ENCODE peak calls at places on chromosome 21, in ten cellular contexts. One of them, this sample, is unnamed.

GRCh38 chr21:44992608-44993031 is 52.8 kb downstream of the SLX9 start:
- DNase-seq in CD8-positive, alpha-beta T cell: no peak
- DNase-seq in KG1: no peak
- DNase-seq in activated CD4-positive, alpha-beta T cell treated with anti-CD3 and anti-CD28 coated beads, Interleukin-2, amount 50 U/mL, for 1 hour: no peak
- DNase-seq in stimulated activated CD4-positive, alpha-beta T cell treated with anti-CD3 and anti-CD28 coated beads, Interleukin-4, amount 100 ng/mL, for 1 hour: no peak
- DNase-seq in NCI-H526 treated with DMSO at 0.1 percent for 48 hours: no peak
- DNase-seq in Karpas-422: no peak
- DNase-seq in LHCN-M2: no peak
- DNase-seq in RPMI7951: no peak
- DNase-seq in activated CD4-positive, alpha-beta memory T cell treated with anti-CD3 and anti-CD28 coated beads, Interleukin-2, amount 10 ng/mL, durations not matched to agents 7 days and 5 days: no peak
- DNase-seq in this sample: no peak

GRCh38 chr21:25485914-25486313 is 121.4 kb downstream of the MRPL39 start:
- DNase-seq in RPMI7951: no peak
- DNase-seq in activated CD4-positive, alpha-beta memory T cell treated with anti-CD3 and anti-CD28 coated beads, Interleukin-2, amount 10 ng/mL, durations not matched to agents 7 days and 5 days: no peak
- DNase-seq in KG1: no peak
- DNase-seq in CD8-positive, alpha-beta T cell: no peak
- DNase-seq in stimulated activated CD4-positive, alpha-beta T cell treated with anti-CD3 and anti-CD28 coated beads, Interleukin-4, amount 100 ng/mL, for 1 hour: no peak
- DNase-seq in Karpas-422: no peak
- DNase-seq in NCI-H526 treated with DMSO at 0.1 percent for 48 hours: no peak
- DNase-seq in activated CD4-positive, alpha-beta T cell treated with anti-CD3 and anti-CD28 coated beads, Interleukin-2, amount 50 U/mL, for 1 hour: no peak
- DNase-seq in LHCN-M2: no peak
- DNase-seq in this sample: no peak

GRCh38 chr21:40041446-40041845 is 174.2 kb downstream of the PCP4 start:
- DNase-seq in activated CD4-positive, alpha-beta T cell treated with anti-CD3 and anti-CD28 coated beads, Interleukin-2, amount 50 U/mL, for 1 hour: no peak
- DNase-seq in Karpas-422: no peak
- DNase-seq in CD8-positive, alpha-beta T cell: no peak
- DNase-seq in activated CD4-positive, alpha-beta memory T cell treated with anti-CD3 and anti-CD28 coated beads, Interleukin-2, amount 10 ng/mL, durations not matched to agents 7 days and 5 days: no peak
- DNase-seq in stimulated activated CD4-positive, alpha-beta T cell treated with anti-CD3 and anti-CD28 coated beads, Interleukin-4, amount 100 ng/mL, for 1 hour: no peak
- DNase-seq in NCI-H526 treated with DMSO at 0.1 percent for 48 hours: no peak
- DNase-seq in RPMI7951: no peak
- DNase-seq in LHCN-M2: no peak
- DNase-seq in KG1: no peak
- DNase-seq in this sample: no peak

GRCh38 chr21:46634966-46635323 is 529 bp upstream of the PRMT2 start:
- DNase-seq in NCI-H526 treated with DMSO at 0.1 percent for 48 hours: peak; percentile 82
- DNase-seq in activated CD4-positive, alpha-beta memory T cell treated with anti-CD3 and anti-CD28 coated beads, Interleukin-2, amount 10 ng/mL, durations not matched to agents 7 days and 5 days: no peak
- DNase-seq in activated CD4-positive, alpha-beta T cell treated with anti-CD3 and anti-CD28 coated beads, Interleukin-2, amount 50 U/mL, for 1 hour: no peak
- DNase-seq in stimulated activated CD4-positive, alpha-beta T cell treated with anti-CD3 and anti-CD28 coated beads, Interleukin-4, amount 100 ng/mL, for 1 hour: no peak
- DNase-seq in Karpas-422: peak; percentile 85
- DNase-seq in RPMI7951: peak; percentile 82
- DNase-seq in KG1: peak; percentile 59
- DNase-seq in CD8-positive, alpha-beta T cell: no peak
- DNase-seq in LHCN-M2: peak; percentile 91
- DNase-seq in this sample: no peak

GRCh38 chr21:41767606-41768370 is 936 bp upstream of the RIPK4 start:
- DNase-seq in CD8-positive, alpha-beta T cell: no peak
- DNase-seq in activated CD4-positive, alpha-beta memory T cell treated with anti-CD3 and anti-CD28 coated beads, Interleukin-2, amount 10 ng/mL, durations not matched to agents 7 days and 5 days: no peak
- DNase-seq in RPMI7951: peak; percentile 60
- DNase-seq in NCI-H526 treated with DMSO at 0.1 percent for 48 hours: no peak
- DNase-seq in activated CD4-positive, alpha-beta T cell treated with anti-CD3 and anti-CD28 coated beads, Interleukin-2, amount 50 U/mL, for 1 hour: peak; percentile 14
- DNase-seq in KG1: no peak
- DNase-seq in Karpas-422: no peak
- DNase-seq in LHCN-M2: no peak
- DNase-seq in stimulated activated CD4-positive, alpha-beta T cell treated with anti-CD3 and anti-CD28 coated beads, Interleukin-4, amount 100 ng/mL, for 1 hour: no peak
- DNase-seq in this sample: no peak

GRCh38 chr21:25387665-25388064 is 219.6 kb downstream of the MRPL39 start:
- DNase-seq in NCI-H526 treated with DMSO at 0.1 percent for 48 hours: no peak
- DNase-seq in LHCN-M2: no peak
- DNase-seq in CD8-positive, alpha-beta T cell: no peak
- DNase-seq in KG1: no peak
- DNase-seq in activated CD4-positive, alpha-beta T cell treated with anti-CD3 and anti-CD28 coated beads, Interleukin-2, amount 50 U/mL, for 1 hour: no peak
- DNase-seq in stimulated activated CD4-positive, alpha-beta T cell treated with anti-CD3 and anti-CD28 coated beads, Interleukin-4, amount 100 ng/mL, for 1 hour: no peak
- DNase-seq in RPMI7951: no peak
- DNase-seq in Karpas-422: no peak
- DNase-seq in activated CD4-positive, alpha-beta memory T cell treated with anti-CD3 and anti-CD28 coated beads, Interleukin-2, amount 10 ng/mL, durations not matched to agents 7 days and 5 days: no peak
- DNase-seq in this sample: no peak

GRCh38 chr21:30839304-30839703 is 9.7 kb upstream of the KRTAP7-1 start:
- DNase-seq in activated CD4-positive, alpha-beta T cell treated with anti-CD3 and anti-CD28 coated beads, Interleukin-2, amount 50 U/mL, for 1 hour: peak; percentile 9
- DNase-seq in KG1: no peak
- DNase-seq in Karpas-422: peak; percentile 65
- DNase-seq in stimulated activated CD4-positive, alpha-beta T cell treated with anti-CD3 and anti-CD28 coated beads, Interleukin-4, amount 100 ng/mL, for 1 hour: peak; percentile 49
- DNase-seq in LHCN-M2: no peak
- DNase-seq in RPMI7951: no peak
- DNase-seq in CD8-positive, alpha-beta T cell: no peak
- DNase-seq in activated CD4-positive, alpha-beta memory T cell treated with anti-CD3 and anti-CD28 coated beads, Interleukin-2, amount 10 ng/mL, durations not matched to agents 7 days and 5 days: peak; percentile 34
- DNase-seq in NCI-H526 treated with DMSO at 0.1 percent for 48 hours: no peak
- DNase-seq in this sample: no peak

GRCh38 chr21:28953247-28953646 is 39.4 kb downstream of the LTN1 start:
- DNase-seq in LHCN-M2: no peak
- DNase-seq in activated CD4-positive, alpha-beta T cell treated with anti-CD3 and anti-CD28 coated beads, Interleukin-2, amount 50 U/mL, for 1 hour: no peak
- DNase-seq in CD8-positive, alpha-beta T cell: no peak
- DNase-seq in NCI-H526 treated with DMSO at 0.1 percent for 48 hours: no peak
- DNase-seq in Karpas-422: no peak
- DNase-seq in stimulated activated CD4-positive, alpha-beta T cell treated with anti-CD3 and anti-CD28 coated beads, Interleukin-4, amount 100 ng/mL, for 1 hour: no peak
- DNase-seq in KG1: no peak
- DNase-seq in activated CD4-positive, alpha-beta memory T cell treated with anti-CD3 and anti-CD28 coated beads, Interleukin-2, amount 10 ng/mL, durations not matched to agents 7 days and 5 days: no peak
- DNase-seq in RPMI7951: no peak
- DNase-seq in this sample: no peak

GRCh38 chr21:35014302-35015044 is 34.6 kb downstream of the RUNX1 start:
- DNase-seq in activated CD4-positive, alpha-beta T cell treated with anti-CD3 and anti-CD28 coated beads, Interleukin-2, amount 50 U/mL, for 1 hour: no peak
- DNase-seq in activated CD4-positive, alpha-beta memory T cell treated with anti-CD3 and anti-CD28 coated beads, Interleukin-2, amount 10 ng/mL, durations not matched to agents 7 days and 5 days: no peak
- DNase-seq in LHCN-M2: no peak
- DNase-seq in NCI-H526 treated with DMSO at 0.1 percent for 48 hours: no peak
- DNase-seq in KG1: no peak
- DNase-seq in Karpas-422: no peak
- DNase-seq in CD8-positive, alpha-beta T cell: no peak
- DNase-seq in RPMI7951: peak; percentile 31
- DNase-seq in stimulated activated CD4-positive, alpha-beta T cell treated with anti-CD3 and anti-CD28 coated beads, Interleukin-4, amount 100 ng/mL, for 1 hour: no peak
- DNase-seq in this sample: no peak

GRCh38 chr21:27622636-27623035 is 655.7 kb upstream of the ADAMTS5 start:
- DNase-seq in CD8-positive, alpha-beta T cell: no peak
- DNase-seq in activated CD4-positive, alpha-beta T cell treated with anti-CD3 and anti-CD28 coated beads, Interleukin-2, amount 50 U/mL, for 1 hour: no peak
- DNase-seq in KG1: no peak
- DNase-seq in NCI-H526 treated with DMSO at 0.1 percent for 48 hours: no peak
- DNase-seq in Karpas-422: no peak
- DNase-seq in stimulated activated CD4-positive, alpha-beta T cell treated with anti-CD3 and anti-CD28 coated beads, Interleukin-4, amount 100 ng/mL, for 1 hour: no peak
- DNase-seq in LHCN-M2: no peak
- DNase-seq in RPMI7951: no peak
- DNase-seq in activated CD4-positive, alpha-beta memory T cell treated with anti-CD3 and anti-CD28 coated beads, Interleukin-2, amount 10 ng/mL, durations not matched to agents 7 days and 5 days: no peak
- DNase-seq in this sample: no peak

GRCh38 chr21:45846373-45847160 is 135.0 kb upstream of the COL6A1 start:
- DNase-seq in LHCN-M2: no peak
- DNase-seq in CD8-positive, alpha-beta T cell: no peak
- DNase-seq in KG1: no peak
- DNase-seq in Karpas-422: no peak
- DNase-seq in NCI-H526 treated with DMSO at 0.1 percent for 48 hours: no peak
- DNase-seq in activated CD4-positive, alpha-beta memory T cell treated with anti-CD3 and anti-CD28 coated beads, Interleukin-2, amount 10 ng/mL, durations not matched to agents 7 days and 5 days: no peak
- DNase-seq in activated CD4-positive, alpha-beta T cell treated with anti-CD3 and anti-CD28 coated beads, Interleukin-2, amount 50 U/mL, for 1 hour: no peak
- DNase-seq in stimulated activated CD4-positive, alpha-beta T cell treated with anti-CD3 and anti-CD28 coated beads, Interleukin-4, amount 100 ng/mL, for 1 hour: no peak
- DNase-seq in RPMI7951: no peak
- DNase-seq in this sample: no peak

GRCh38 chr21:46054031-46054430 is 43.9 kb upstream of the COL6A2 start:
- DNase-seq in CD8-positive, alpha-beta T cell: no peak
- DNase-seq in NCI-H526 treated with DMSO at 0.1 percent for 48 hours: no peak
- DNase-seq in KG1: no peak
- DNase-seq in activated CD4-positive, alpha-beta T cell treated with anti-CD3 and anti-CD28 coated beads, Interleukin-2, amount 50 U/mL, for 1 hour: no peak
- DNase-seq in RPMI7951: no peak
- DNase-seq in LHCN-M2: no peak
- DNase-seq in Karpas-422: no peak
- DNase-seq in stimulated activated CD4-positive, alpha-beta T cell treated with anti-CD3 and anti-CD28 coated beads, Interleukin-4, amount 100 ng/mL, for 1 hour: no peak
- DNase-seq in activated CD4-positive, alpha-beta memory T cell treated with anti-CD3 and anti-CD28 coated beads, Interleukin-2, amount 10 ng/mL, durations not matched to agents 7 days and 5 days: no peak
- DNase-seq in this sample: no peak

GRCh38 chr21:46109251-46110221 is 11.6 kb downstream of the COL6A2 start:
- DNase-seq in CD8-positive, alpha-beta T cell: peak; percentile 3
- DNase-seq in LHCN-M2: no peak
- DNase-seq in Karpas-422: peak; percentile 64
- DNase-seq in KG1: no peak
- DNase-seq in RPMI7951: peak; percentile 47
- DNase-seq in NCI-H526 treated with DMSO at 0.1 percent for 48 hours: no peak
- DNase-seq in activated CD4-positive, alpha-beta memory T cell treated with anti-CD3 and anti-CD28 coated beads, Interleukin-2, amount 10 ng/mL, durations not matched to agents 7 days and 5 days: peak; percentile 7
- DNase-seq in activated CD4-positive, alpha-beta T cell treated with anti-CD3 and anti-CD28 coated beads, Interleukin-2, amount 50 U/mL, for 1 hour: no peak
- DNase-seq in stimulated activated CD4-positive, alpha-beta T cell treated with anti-CD3 and anti-CD28 coated beads, Interleukin-4, amount 100 ng/mL, for 1 hour: no peak
- DNase-seq in this sample: no peak

GRCh38 chr21:32083175-32083574 is 195.7 kb downstream of the MIS18A start:
- DNase-seq in LHCN-M2: no peak
- DNase-seq in KG1: no peak
- DNase-seq in CD8-positive, alpha-beta T cell: no peak
- DNase-seq in NCI-H526 treated with DMSO at 0.1 percent for 48 hours: no peak
- DNase-seq in activated CD4-positive, alpha-beta T cell treated with anti-CD3 and anti-CD28 coated beads, Interleukin-2, amount 50 U/mL, for 1 hour: no peak
- DNase-seq in activated CD4-positive, alpha-beta memory T cell treated with anti-CD3 and anti-CD28 coated beads, Interleukin-2, amount 10 ng/mL, durations not matched to agents 7 days and 5 days: no peak
- DNase-seq in RPMI7951: no peak
- DNase-seq in stimulated activated CD4-positive, alpha-beta T cell treated with anti-CD3 and anti-CD28 coated beads, Interleukin-4, amount 100 ng/mL, for 1 hour: no peak
- DNase-seq in Karpas-422: no peak
- DNase-seq in this sample: no peak

GRCh38 chr21:44599264-44600029 is 950 bp upstream of the KRTAP10-7 start:
- DNase-seq in LHCN-M2: no peak
- DNase-seq in activated CD4-positive, alpha-beta T cell treated with anti-CD3 and anti-CD28 coated beads, Interleukin-2, amount 50 U/mL, for 1 hour: no peak
- DNase-seq in KG1: no peak
- DNase-seq in Karpas-422: no peak
- DNase-seq in activated CD4-positive, alpha-beta memory T cell treated with anti-CD3 and anti-CD28 coated beads, Interleukin-2, amount 10 ng/mL, durations not matched to agents 7 days and 5 days: no peak
- DNase-seq in stimulated activated CD4-positive, alpha-beta T cell treated with anti-CD3 and anti-CD28 coated beads, Interleukin-4, amount 100 ng/mL, for 1 hour: no peak
- DNase-seq in CD8-positive, alpha-beta T cell: no peak
- DNase-seq in RPMI7951: no peak
- DNase-seq in NCI-H526 treated with DMSO at 0.1 percent for 48 hours: no peak
- DNase-seq in this sample: no peak

GRCh38 chr21:26207021-26207420 is 36.5 kb upstream of the APP start:
- DNase-seq in CD8-positive, alpha-beta T cell: no peak
- DNase-seq in Karpas-422: no peak
- DNase-seq in LHCN-M2: no peak
- DNase-seq in KG1: no peak
- DNase-seq in RPMI7951: no peak
- DNase-seq in activated CD4-positive, alpha-beta memory T cell treated with anti-CD3 and anti-CD28 coated beads, Interleukin-2, amount 10 ng/mL, durations not matched to agents 7 days and 5 days: no peak
- DNase-seq in activated CD4-positive, alpha-beta T cell treated with anti-CD3 and anti-CD28 coated beads, Interleukin-2, amount 50 U/mL, for 1 hour: no peak
- DNase-seq in NCI-H526 treated with DMSO at 0.1 percent for 48 hours: no peak
- DNase-seq in stimulated activated CD4-positive, alpha-beta T cell treated with anti-CD3 and anti-CD28 coated beads, Interleukin-4, amount 100 ng/mL, for 1 hour: no peak
- DNase-seq in this sample: no peak

GRCh38 chr21:16186742-16187141 is 457.0 kb downstream of the USP25 start:
- DNase-seq in RPMI7951: no peak
- DNase-seq in activated CD4-positive, alpha-beta T cell treated with anti-CD3 and anti-CD28 coated beads, Interleukin-2, amount 50 U/mL, for 1 hour: no peak
- DNase-seq in stimulated activated CD4-positive, alpha-beta T cell treated with anti-CD3 and anti-CD28 coated beads, Interleukin-4, amount 100 ng/mL, for 1 hour: no peak
- DNase-seq in CD8-positive, alpha-beta T cell: no peak
- DNase-seq in LHCN-M2: no peak
- DNase-seq in Karpas-422: no peak
- DNase-seq in NCI-H526 treated with DMSO at 0.1 percent for 48 hours: no peak
- DNase-seq in KG1: no peak
- DNase-seq in activated CD4-positive, alpha-beta memory T cell treated with anti-CD3 and anti-CD28 coated beads, Interleukin-2, amount 10 ng/mL, durations not matched to agents 7 days and 5 days: no peak
- DNase-seq in this sample: no peak

GRCh38 chr21:41659791-41660560 is 106.9 kb downstream of the RIPK4 start:
- DNase-seq in Karpas-422: no peak
- DNase-seq in NCI-H526 treated with DMSO at 0.1 percent for 48 hours: no peak
- DNase-seq in KG1: no peak
- DNase-seq in RPMI7951: peak; percentile 82
- DNase-seq in activated CD4-positive, alpha-beta T cell treated with anti-CD3 and anti-CD28 coated beads, Interleukin-2, amount 50 U/mL, for 1 hour: no peak
- DNase-seq in CD8-positive, alpha-beta T cell: no peak
- DNase-seq in LHCN-M2: peak; percentile 68
- DNase-seq in activated CD4-positive, alpha-beta memory T cell treated with anti-CD3 and anti-CD28 coated beads, Interleukin-2, amount 10 ng/mL, durations not matched to agents 7 days and 5 days: no peak
- DNase-seq in stimulated activated CD4-positive, alpha-beta T cell treated with anti-CD3 and anti-CD28 coated beads, Interleukin-4, amount 100 ng/mL, for 1 hour: no peak
- DNase-seq in this sample: no peak

GRCh38 chr21:16578912-16579311 is 849.1 kb downstream of the USP25 start:
- DNase-seq in LHCN-M2: no peak
- DNase-seq in stimulated activated CD4-positive, alpha-beta T cell treated with anti-CD3 and anti-CD28 coated beads, Interleukin-4, amount 100 ng/mL, for 1 hour: no peak
- DNase-seq in CD8-positive, alpha-beta T cell: no peak
- DNase-seq in RPMI7951: no peak
- DNase-seq in KG1: no peak
- DNase-seq in Karpas-422: no peak
- DNase-seq in activated CD4-positive, alpha-beta memory T cell treated with anti-CD3 and anti-CD28 coated beads, Interleukin-2, amount 10 ng/mL, durations not matched to agents 7 days and 5 days: no peak
- DNase-seq in activated CD4-positive, alpha-beta T cell treated with anti-CD3 and anti-CD28 coated beads, Interleukin-2, amount 50 U/mL, for 1 hour: no peak
- DNase-seq in NCI-H526 treated with DMSO at 0.1 percent for 48 hours: no peak
- DNase-seq in this sample: no peak

GRCh38 chr21:29155118-29155932 is 24.9 kb downstream of the MAP3K7CL start:
- DNase-seq in activated CD4-positive, alpha-beta T cell treated with anti-CD3 and anti-CD28 coated beads, Interleukin-2, amount 50 U/mL, for 1 hour: no peak
- DNase-seq in LHCN-M2: peak; percentile 51
- DNase-seq in NCI-H526 treated with DMSO at 0.1 percent for 48 hours: no peak
- DNase-seq in activated CD4-positive, alpha-beta memory T cell treated with anti-CD3 and anti-CD28 coated beads, Interleukin-2, amount 10 ng/mL, durations not matched to agents 7 days and 5 days: no peak
- DNase-seq in Karpas-422: no peak
- DNase-seq in RPMI7951: peak; percentile 66
- DNase-seq in CD8-positive, alpha-beta T cell: no peak
- DNase-seq in stimulated activated CD4-positive, alpha-beta T cell treated with anti-CD3 and anti-CD28 coated beads, Interleukin-4, amount 100 ng/mL, for 1 hour: no peak
- DNase-seq in KG1: no peak
- DNase-seq in this sample: no peak

GRCh38 chr21:15686506-15686905 is 43.3 kb upstream of the USP25 start:
- DNase-seq in NCI-H526 treated with DMSO at 0.1 percent for 48 hours: no peak
- DNase-seq in activated CD4-positive, alpha-beta T cell treated with anti-CD3 and anti-CD28 coated beads, Interleukin-2, amount 50 U/mL, for 1 hour: no peak
- DNase-seq in stimulated activated CD4-positive, alpha-beta T cell treated with anti-CD3 and anti-CD28 coated beads, Interleukin-4, amount 100 ng/mL, for 1 hour: no peak
- DNase-seq in KG1: peak; percentile 4
- DNase-seq in Karpas-422: no peak
- DNase-seq in CD8-positive, alpha-beta T cell: no peak
- DNase-seq in RPMI7951: no peak
- DNase-seq in activated CD4-positive, alpha-beta memory T cell treated with anti-CD3 and anti-CD28 coated beads, Interleukin-2, amount 10 ng/mL, durations not matched to agents 7 days and 5 days: no peak
- DNase-seq in LHCN-M2: no peak
- DNase-seq in this sample: no peak

GRCh38 chr21:29540289-29540688 is 241.6 kb downstream of the BACH1 start:
- DNase-seq in RPMI7951: no peak
- DNase-seq in LHCN-M2: no peak
- DNase-seq in activated CD4-positive, alpha-beta T cell treated with anti-CD3 and anti-CD28 coated beads, Interleukin-2, amount 50 U/mL, for 1 hour: no peak
- DNase-seq in stimulated activated CD4-positive, alpha-beta T cell treated with anti-CD3 and anti-CD28 coated beads, Interleukin-4, amount 100 ng/mL, for 1 hour: no peak
- DNase-seq in NCI-H526 treated with DMSO at 0.1 percent for 48 hours: no peak
- DNase-seq in Karpas-422: no peak
- DNase-seq in KG1: no peak
- DNase-seq in CD8-positive, alpha-beta T cell: no peak
- DNase-seq in activated CD4-positive, alpha-beta memory T cell treated with anti-CD3 and anti-CD28 coated beads, Interleukin-2, amount 10 ng/mL, durations not matched to agents 7 days and 5 days: no peak
- DNase-seq in this sample: no peak

GRCh38 chr21:41168391-41169257 is 664 bp downstream of the BACE2 start:
- DNase-seq in KG1: no peak
- DNase-seq in activated CD4-positive, alpha-beta T cell treated with anti-CD3 and anti-CD28 coated beads, Interleukin-2, amount 50 U/mL, for 1 hour: no peak
- DNase-seq in stimulated activated CD4-positive, alpha-beta T cell treated with anti-CD3 and anti-CD28 coated beads, Interleukin-4, amount 100 ng/mL, for 1 hour: no peak
- DNase-seq in NCI-H526 treated with DMSO at 0.1 percent for 48 hours: peak; percentile 53
- DNase-seq in RPMI7951: peak; percentile 71
- DNase-seq in activated CD4-positive, alpha-beta memory T cell treated with anti-CD3 and anti-CD28 coated beads, Interleukin-2, amount 10 ng/mL, durations not matched to agents 7 days and 5 days: peak; percentile 31
- DNase-seq in LHCN-M2: peak; percentile 48
- DNase-seq in CD8-positive, alpha-beta T cell: no peak
- DNase-seq in Karpas-422: no peak
- DNase-seq in this sample: peak; percentile 2

GRCh38 chr21:38979271-38980196 is 173.8 kb downstream of the ETS2 start:
- DNase-seq in activated CD4-positive, alpha-beta memory T cell treated with anti-CD3 and anti-CD28 coated beads, Interleukin-2, amount 10 ng/mL, durations not matched to agents 7 days and 5 days: no peak
- DNase-seq in CD8-positive, alpha-beta T cell: no peak
- DNase-seq in KG1: peak; percentile 25
- DNase-seq in NCI-H526 treated with DMSO at 0.1 percent for 48 hours: no peak
- DNase-seq in activated CD4-positive, alpha-beta T cell treated with anti-CD3 and anti-CD28 coated beads, Interleukin-2, amount 50 U/mL, for 1 hour: no peak
- DNase-seq in RPMI7951: peak; percentile 15
- DNase-seq in Karpas-422: no peak
- DNase-seq in LHCN-M2: no peak
- DNase-seq in stimulated activated CD4-positive, alpha-beta T cell treated with anti-CD3 and anti-CD28 coated beads, Interleukin-4, amount 100 ng/mL, for 1 hour: no peak
- DNase-seq in this sample: no peak

GRCh38 chr21:37871121-37871862 is 45.0 kb downstream of the KCNJ6 start:
- DNase-seq in stimulated activated CD4-positive, alpha-beta T cell treated with anti-CD3 and anti-CD28 coated beads, Interleukin-4, amount 100 ng/mL, for 1 hour: no peak
- DNase-seq in activated CD4-positive, alpha-beta T cell treated with anti-CD3 and anti-CD28 coated beads, Interleukin-2, amount 50 U/mL, for 1 hour: no peak
- DNase-seq in LHCN-M2: peak; percentile 99
- DNase-seq in Karpas-422: no peak
- DNase-seq in RPMI7951: peak; percentile 77
- DNase-seq in activated CD4-positive, alpha-beta memory T cell treated with anti-CD3 and anti-CD28 coated beads, Interleukin-2, amount 10 ng/mL, durations not matched to agents 7 days and 5 days: no peak
- DNase-seq in KG1: no peak
- DNase-seq in CD8-positive, alpha-beta T cell: no peak
- DNase-seq in NCI-H526 treated with DMSO at 0.1 percent for 48 hours: no peak
- DNase-seq in this sample: no peak

GRCh38 chr21:44867999-44868700 is 5.3 kb downstream of the PTTG1IP start:
- DNase-seq in Karpas-422: no peak
- DNase-seq in activated CD4-positive, alpha-beta T cell treated with anti-CD3 and anti-CD28 coated beads, Interleukin-2, amount 50 U/mL, for 1 hour: peak; percentile 49
- DNase-seq in activated CD4-positive, alpha-beta memory T cell treated with anti-CD3 and anti-CD28 coated beads, Interleukin-2, amount 10 ng/mL, durations not matched to agents 7 days and 5 days: peak; percentile 73
- DNase-seq in RPMI7951: peak; percentile 5
- DNase-seq in KG1: no peak
- DNase-seq in stimulated activated CD4-positive, alpha-beta T cell treated with anti-CD3 and anti-CD28 coated beads, Interleukin-4, amount 100 ng/mL, for 1 hour: no peak
- DNase-seq in LHCN-M2: no peak
- DNase-seq in NCI-H526 treated with DMSO at 0.1 percent for 48 hours: no peak
- DNase-seq in CD8-positive, alpha-beta T cell: peak; percentile 69
- DNase-seq in this sample: peak; percentile 56

GRCh38 chr21:19031956-19032355 is 628.4 kb upstream of the TMPRSS15 start:
- DNase-seq in CD8-positive, alpha-beta T cell: no peak
- DNase-seq in LHCN-M2: no peak
- DNase-seq in KG1: no peak
- DNase-seq in activated CD4-positive, alpha-beta T cell treated with anti-CD3 and anti-CD28 coated beads, Interleukin-2, amount 50 U/mL, for 1 hour: no peak
- DNase-seq in Karpas-422: no peak
- DNase-seq in stimulated activated CD4-positive, alpha-beta T cell treated with anti-CD3 and anti-CD28 coated beads, Interleukin-4, amount 100 ng/mL, for 1 hour: no peak
- DNase-seq in activated CD4-positive, alpha-beta memory T cell treated with anti-CD3 and anti-CD28 coated beads, Interleukin-2, amount 10 ng/mL, durations not matched to agents 7 days and 5 days: no peak
- DNase-seq in NCI-H526 treated with DMSO at 0.1 percent for 48 hours: no peak
- DNase-seq in RPMI7951: no peak
- DNase-seq in this sample: no peak

GRCh38 chr21:43280949-43281633 is 112.3 kb downstream of the CRYAA start:
- DNase-seq in CD8-positive, alpha-beta T cell: no peak
- DNase-seq in Karpas-422: no peak
- DNase-seq in activated CD4-positive, alpha-beta memory T cell treated with anti-CD3 and anti-CD28 coated beads, Interleukin-2, amount 10 ng/mL, durations not matched to agents 7 days and 5 days: no peak
- DNase-seq in KG1: no peak
- DNase-seq in NCI-H526 treated with DMSO at 0.1 percent for 48 hours: no peak
- DNase-seq in LHCN-M2: no peak
- DNase-seq in stimulated activated CD4-positive, alpha-beta T cell treated with anti-CD3 and anti-CD28 coated beads, Interleukin-4, amount 100 ng/mL, for 1 hour: no peak
- DNase-seq in RPMI7951: no peak
- DNase-seq in activated CD4-positive, alpha-beta T cell treated with anti-CD3 and anti-CD28 coated beads, Interleukin-2, amount 50 U/mL, for 1 hour: no peak
- DNase-seq in this sample: no peak